ENCODE peak calls at places on chromosomes 11 and 22, in five cellular contexts. S is heart left ventricle, K is AG10803, R is GM20000, M is brain microvascular endothelial cell. O is an unnamed sample.

GRCh38 chr11:118888398-118888797 is 4.7 kb downstream of the CXCR5 start:
- DNase-seq in K (no peak), S (no peak), R (no peak), M (no peak), O (no peak)

GRCh38 chr22:44892803-44893730 is 116.7 kb downstream of the PHF21B start:
- DNase-seq in M (no peak), S (no peak), R (no peak), K (no peak), O (no peak)

GRCh38 chr11:17000987-17001386 is 13.2 kb downstream of the PLEKHA7 start:
- DNase-seq in R (no peak), M (no peak), S (no peak), K (no peak), O (no peak)

GRCh38 chr11:76830639-76831312 is 29.9 kb upstream of the ACER3 start:
- DNase-seq in K (peak; percentile 64), R (no peak), M (peak; percentile 66), S (no peak), O (peak; percentile 67)

GRCh38 chr11:2524446-2525165 is 79.8 kb downstream of the KCNQ1 start:
- DNase-seq in R (no peak), S (peak; percentile 13), M (no peak), K (no peak), O (no peak)

GRCh38 chr22:24727218-24727851 is 47.2 kb downstream of the PIWIL3 start:
- DNase-seq in S (peak; percentile 48), M (peak; percentile 94), R (no peak), K (no peak), O (no peak)

GRCh38 chr11:61718613-61719302 is 33.7 kb upstream of the MYRF start:
- DNase-seq in S (peak; percentile 63), R (no peak), M (peak; percentile 54), K (peak; percentile 60), O (no peak)

GRCh38 chr11:2527621-2528291 is 82.9 kb downstream of the KCNQ1 start:
- DNase-seq in M (no peak), S (peak; percentile 27), R (no peak), K (no peak), O (no peak)

GRCh38 chr22:44723801-44724200 is 21.8 kb downstream of the PRR5 start:
- DNase-seq in S (no peak), K (no peak), M (peak; percentile 20), R (no peak), O (no peak)

GRCh38 chr11:47242596-47243192 is 5.9 kb downstream of the ACP2 start:
- DNase-seq in R (no peak), S (no peak), M (no peak), K (no peak), O (no peak)

GRCh38 chr22:20792221-20792965 is 18.5 kb downstream of the SERPIND1 start:
- DNase-seq in R (no peak), M (no peak), K (no peak), S (no peak), O (no peak)

GRCh38 chr11:17989306-17989705 is 23.5 kb downstream of the SERGEF start:
- DNase-seq in R (no peak), S (no peak), M (no peak), K (no peak), O (no peak)

GRCh38 chr11:2990617-2991476 is 1.3 kb downstream of the NAP1L4 start:
- DNase-seq in S (no peak), K (no peak), M (no peak), R (peak; percentile 51), O (no peak)

GRCh38 chr11:111775024-111775710 is 9.0 kb upstream of the PPP2R1B start:
- DNase-seq in R (no peak), K (no peak), S (no peak), M (no peak), O (no peak)

GRCh38 chr11:14182833-14183340 is 176.1 kb downstream of the RRAS2 start:
- DNase-seq in M (no peak), S (no peak), K (no peak), R (no peak), O (no peak)

GRCh38 chr22:37703906-37704305 is 7.1 kb downstream of the TRIOBP start:
- DNase-seq in K (no peak), S (no peak), M (no peak), R (no peak), O (no peak)

GRCh38 chr11:88398372-88399140 is 61.0 kb upstream of the CTSC start:
- DNase-seq in M (peak; percentile 87), K (peak; percentile 31), R (no peak), S (no peak), O (no peak)

GRCh38 chr11:17581036-17581731 is 34.1 kb downstream of the OTOG start:
- DNase-seq in K (no peak), M (no peak), S (no peak), R (no peak), O (no peak)

GRCh38 chr11:62025429-62026105 is 58.1 kb upstream of the FTH1 start:
- DNase-seq in R (peak; percentile 60), M (peak; percentile 91), K (peak; percentile 97), S (peak; percentile 77), O (peak; percentile 95)

GRCh38 chr11:1359556-1359955 is 30.2 kb upstream of the BRSK2 start:
- DNase-seq in R (no peak), K (no peak), M (no peak), S (no peak), O (no peak)

GRCh38 chr22:29149841-29150555 is 55.7 kb upstream of the EMID1 start:
- DNase-seq in R (no peak), M (no peak), K (no peak), S (no peak), O (no peak)

GRCh38 chr22:24758164-24758799 is 16.2 kb downstream of the PIWIL3 start:
- DNase-seq in M (peak; percentile 25), R (peak; percentile 63), S (peak; percentile 41), K (peak; percentile 50), O (no peak)

GRCh38 chr22:37609240-37610152 is 862 bp downstream of the GGA1 start:
- DNase-seq in S (no peak), R (peak; percentile 65), K (no peak), M (peak; percentile 11), O (no peak)

GRCh38 chr11:2540521-2541320 is 95.9 kb downstream of the KCNQ1 start:
- DNase-seq in R (no peak), K (no peak), S (peak; percentile 22), M (no peak), O (no peak)

GRCh38 chr11:114571712-114572111 is 12.0 kb upstream of the NXPE1 start:
- DNase-seq in R (no peak), S (no peak), K (no peak), M (no peak), O (no peak)
- TF ChIP-seq CTCF in R (no peak), S (no peak), K (no peak), M (no peak), O (no peak)

DNA sequence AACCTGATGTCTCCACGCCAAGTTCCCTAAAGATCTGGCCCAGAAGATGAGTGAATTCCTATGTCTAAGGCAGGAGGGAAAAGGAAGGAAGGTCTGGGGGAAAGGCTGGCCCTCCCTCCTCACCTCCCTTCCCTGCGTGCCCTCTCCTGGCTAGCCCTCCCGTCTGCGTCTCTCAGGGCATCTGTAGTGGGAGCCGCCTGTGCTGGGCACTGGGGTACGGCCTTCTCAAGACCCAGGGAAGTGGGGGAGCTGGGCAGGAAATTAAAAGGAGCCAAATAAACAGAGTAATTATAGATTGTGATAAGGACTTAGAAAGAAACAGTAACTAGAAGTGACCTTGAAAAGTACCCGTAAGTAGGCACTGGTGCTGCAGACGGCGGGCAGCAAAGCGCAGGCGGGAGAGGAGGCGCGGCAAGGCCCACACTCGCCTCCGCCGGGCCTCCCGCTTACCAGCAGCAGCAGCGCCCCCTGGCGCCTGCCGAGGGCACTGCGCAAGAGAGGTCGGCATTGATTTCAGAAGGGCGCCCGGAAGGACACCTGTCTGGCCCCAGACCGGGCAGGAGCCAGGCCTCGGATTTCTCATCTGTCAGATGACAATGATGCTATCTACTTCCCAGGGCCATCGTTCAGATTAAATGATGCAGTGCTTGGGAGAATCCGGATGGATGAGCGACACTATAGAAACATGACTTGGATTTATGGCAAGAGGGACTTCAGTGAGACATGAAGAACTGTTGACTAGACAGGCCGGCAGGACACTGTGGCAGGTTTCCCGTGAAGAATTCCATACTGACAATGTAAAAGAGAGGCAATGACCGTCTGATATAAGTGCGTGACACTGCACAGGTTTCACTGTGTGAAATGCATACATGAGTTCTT is 7.3 kb downstream of the KCNJ1 start:
- DNase-seq in R (peak; percentile 81), M (peak; percentile 23), S (peak; percentile 71), K (peak; percentile 9), O (no peak)
- TF ChIP-seq CTCF in R (peak; percentile 92), M (peak; percentile 89), S (peak; percentile 97), K (peak; percentile 54), O (peak; percentile 65)

DNA sequence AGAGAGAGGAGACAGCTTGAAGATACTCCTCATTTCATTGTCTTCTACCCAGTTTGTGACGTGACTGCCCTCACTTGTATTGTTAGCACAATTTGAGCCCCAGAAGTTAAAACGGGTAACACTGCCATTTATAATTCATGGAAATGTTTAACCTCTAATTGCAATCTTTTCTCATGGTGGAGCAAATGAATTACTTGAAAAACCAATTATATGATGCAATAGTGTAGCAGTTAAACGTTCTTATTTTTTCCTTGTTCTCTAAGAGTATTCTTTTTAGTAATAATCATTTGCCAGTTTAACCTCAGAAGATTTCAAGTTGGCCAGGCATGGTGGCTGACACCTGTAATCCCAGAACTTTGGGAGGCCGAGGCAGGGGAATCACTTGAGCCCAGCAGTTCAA is 56.6 kb downstream of the CDON start:
- DNase-seq in S (no peak), M (no peak), K (no peak), R (no peak), O (no peak)
- TF ChIP-seq CTCF in S (no peak), M (no peak), K (no peak), R (no peak), O (no peak)

DNA sequence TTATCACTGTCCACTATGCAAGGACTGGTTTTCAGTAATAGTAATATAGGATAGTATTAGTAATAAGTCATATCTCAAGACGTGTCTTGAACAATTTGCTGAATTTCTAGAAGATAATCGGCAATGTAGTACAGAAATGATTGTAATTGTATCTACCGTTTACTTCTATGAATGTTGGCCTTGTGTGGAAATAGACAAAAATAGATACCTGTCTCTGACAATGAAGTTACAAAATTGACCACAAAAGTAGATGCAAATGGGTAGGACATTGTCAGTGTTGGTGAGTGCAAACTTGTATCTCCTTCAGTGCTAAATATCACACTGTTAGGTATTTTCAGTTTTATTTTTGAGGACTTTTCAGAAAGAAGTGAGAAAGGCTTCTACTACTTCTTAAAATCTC is 43.1 kb downstream of the SVIP start:
- DNase-seq in M (no peak), K (no peak), R (peak; percentile 37), S (no peak), O (no peak)
- TF ChIP-seq CTCF in M (no peak), K (no peak), R (no peak), S (no peak), O (no peak)

GRCh38 chr11:12963789-12964536 is 45.2 kb upstream of the RASSF10 start:
- DNase-seq in M (peak; percentile 66), K (peak; percentile 49), R (peak; percentile 69), S (peak; percentile 57), O (no peak)

GRCh38 chr11:12958984-12959383 is 50.1 kb upstream of the RASSF10 start:
- DNase-seq in R (no peak), K (no peak), S (no peak), M (no peak), O (no peak)

GRCh38 chr11:12963051-12963450 is 46.1 kb upstream of the RASSF10 start:
- DNase-seq in S (no peak), M (no peak), K (no peak), R (no peak), O (no peak)

GRCh38 chr11:12962306-12962705 is 46.8 kb upstream of the RASSF10 start:
- DNase-seq in K (no peak), R (no peak), M (no peak), S (no peak), O (no peak)

GRCh38 chr11:12961615-12962014 is 47.5 kb upstream of the RASSF10 start:
- DNase-seq in K (peak; percentile 48), R (no peak), M (no peak), S (no peak), O (no peak)
- TF ChIP-seq CTCF in K (peak; percentile 39), R (no peak), M (peak; percentile 27), S (no peak), O (peak; percentile 40)

GRCh38 chr22:17164392-17165024 is 5.4 kb upstream of the HDHD5 start:
- DNase-seq in R (no peak), S (no peak), M (no peak), K (no peak), O (no peak)
- TF ChIP-seq CTCF in R (no peak), S (no peak), M (peak; percentile 23), K (peak; percentile 11), O (peak; percentile 8)